ENCODE peak calls at places on chromosomes 1 and 21, in seven cellular contexts. F is putamen; K is activated CD8-positive, alpha-beta memory T cell treated with anti-CD3 and anti-CD28 coated beads for 4 hours; G is NCI-H748 treated with DMSO at 0.1 percent for 48 hours; C is smooth muscle cell of the brain vasculature; Z is fibroblast of mammary gland; M is skeletal muscle cell. P is an unnamed sample.
A peak's percentile ranks its signal among the peaks of the same experiment; 100 is the strongest.

GRCh38 chr1:27785763-27786162 is 12.7 kb downstream of the STX12 start:
- DNase-seq in F (no peak), K (no peak), G (no peak), C (no peak), Z (no peak), M (no peak), P (no peak)

GRCh38 chr1:159790237-159790917 is 9.6 kb downstream of the DUSP23 start:
- DNase-seq in F (no peak), K (no peak), G (peak; percentile 11), C (no peak), Z (peak; percentile 49), M (no peak), P (no peak)

GRCh38 chr1:192904438-192904895 is 95.6 kb downstream of the RGS2 start:
- DNase-seq in F (no peak), K (no peak), G (no peak), C (no peak), Z (peak; percentile 98), M (peak; percentile 97), P (no peak)

GRCh38 chr1:178052650-178053461 is 41.0 kb upstream of the RASAL2 start:
- DNase-seq in F (no peak), K (no peak), G (peak; percentile 37), C (no peak), Z (peak; percentile 54), M (no peak), P (no peak)

GRCh38 chr1:209455133-209455532 is 128.4 kb upstream of the CAMK1G start:
- DNase-seq in F (no peak), K (no peak), G (peak; percentile 14), C (no peak), Z (peak; percentile 38), M (no peak), P (no peak)

GRCh38 chr1:65232402-65233122 is 76.8 kb upstream of the DNAJC6 start:
- DNase-seq in F (no peak), K (no peak), G (no peak), C (no peak), Z (no peak), M (no peak), P (no peak)

GRCh38 chr1:110476028-110476765 is 25.2 kb downstream of the PROK1 start:
- DNase-seq in F (no peak), K (no peak), G (no peak), C (no peak), Z (no peak), M (no peak), P (no peak)

GRCh38 chr1:2526824-2527552 is 592 bp upstream of the PANK4 start:
- DNase-seq in F (peak; percentile 80), K (no peak), G (no peak), C (no peak), Z (peak; percentile 68), M (no peak), P (peak; percentile 55)

GRCh38 chr1:197955486-197956394 is 38.6 kb downstream of the LHX9 start:
- DNase-seq in F (no peak), K (no peak), G (peak; percentile 4), C (no peak), Z (peak; percentile 11), M (peak; percentile 77), P (no peak)

GRCh38 chr1:115217150-115218033 is 120.7 kb downstream of the NGF start:
- DNase-seq in F (no peak), K (no peak), G (no peak), C (no peak), Z (no peak), M (no peak), P (no peak)

GRCh38 chr1:21564521-21565095 is 55.4 kb downstream of the ALPL start:
- DNase-seq in F (no peak), K (no peak), G (no peak), C (no peak), Z (peak; percentile 44), M (no peak), P (no peak)

GRCh38 chr1:51346086-51346942 is 16.0 kb upstream of the TTC39A start:
- DNase-seq in F (no peak), K (no peak), G (no peak), C (no peak), Z (no peak), M (no peak), P (no peak)

GRCh38 chr1:29328897-29329775 is 92.8 kb downstream of the PTPRU start:
- DNase-seq in F (no peak), K (no peak), G (no peak), C (no peak), Z (no peak), M (no peak), P (no peak)

GRCh38 chr1:162612606-162613400 is 19.5 kb upstream of the DDR2 start:
- DNase-seq in F (no peak), K (no peak), G (no peak), C (no peak), Z (peak; percentile 82), M (peak; percentile 56), P (no peak)

GRCh38 chr21:45264919-45265515 is 22.7 kb downstream of the POFUT2 start:
- DNase-seq in F (no peak), K (no peak), G (no peak), C (no peak), Z (no peak), M (no peak), P (no peak)

GRCh38 chr1:179061360-179062282 is 20.2 kb upstream of the TOR3A start:
- DNase-seq in F (no peak), K (no peak), G (no peak), C (no peak), Z (no peak), M (no peak), P (no peak)

GRCh38 chr1:94951509-94952208 is 24.7 kb upstream of the CNN3 start:
- DNase-seq in F (no peak), K (no peak), G (no peak), C (no peak), Z (no peak), M (no peak), P (no peak)

GRCh38 chr1:101653482-101653946 is 343.2 kb downstream of the OLFM3 start:
- DNase-seq in F (no peak), K (no peak), G (peak; percentile 7), C (no peak), Z (peak; percentile 12), M (no peak), P (no peak)

GRCh38 chr1:205918955-205919746 is 24.1 kb downstream of the SLC26A9 start:
- DNase-seq in F (peak; percentile 86), K (peak; percentile 33), G (peak; percentile 49), C (peak; percentile 66), Z (peak; percentile 88), M (peak; percentile 52), P (peak; percentile 78)

GRCh38 chr1:34426325-34426896 is 249.7 kb downstream of the C1orf94 start:
- DNase-seq in F (no peak), K (no peak), G (no peak), C (no peak), Z (no peak), M (no peak), P (no peak)

P was measured in nucleus accumbens.